ENCODE peak calls at places on chromosomes 12 and 14, in four cellular contexts. One of them, this sample, is unnamed.

GRCh38 chr14:33592298-33592697 is 358.6 kb downstream of the EGLN3 start:
- DNase-seq in C1 segment of cervical spinal cord: no peak
- DNase-seq in HTR-8/SVneo: peak
- DNase-seq in EH: peak
- DNase-seq in this sample: no peak

GRCh38 chr12:100661300-100661951 is 87.9 kb downstream of the GAS2L3 start:
- DNase-seq in EH: peak
- DNase-seq in C1 segment of cervical spinal cord: no peak
- DNase-seq in HTR-8/SVneo: no peak
- DNase-seq in this sample: no peak

GRCh38 chr12:39764944-39765560 is 145.4 kb upstream of the ABCD2 start:
- DNase-seq in C1 segment of cervical spinal cord: no peak
- DNase-seq in EH: peak
- DNase-seq in HTR-8/SVneo: no peak
- DNase-seq in this sample: peak

GRCh38 chr12:66584673-66585072 is 94.2 kb downstream of the GRIP1 start:
- DNase-seq in C1 segment of cervical spinal cord: no peak
- DNase-seq in EH: no peak
- DNase-seq in HTR-8/SVneo: peak
- DNase-seq in this sample: no peak

GRCh38 chr12:1845010-1845409 is 24.6 kb downstream of the LRTM2 start:
- DNase-seq in EH: no peak
- DNase-seq in HTR-8/SVneo: no peak
- DNase-seq in C1 segment of cervical spinal cord: no peak
- DNase-seq in this sample: no peak

GRCh38 chr12:45660330-45660729 is 69.2 kb upstream of the ARID2 start:
- DNase-seq in C1 segment of cervical spinal cord: no peak
- DNase-seq in HTR-8/SVneo: peak
- DNase-seq in EH: peak
- DNase-seq in this sample: no peak

GRCh38 chr14:105300542-105301102 is at the start of gene BRF1:
- DNase-seq in C1 segment of cervical spinal cord: peak
- DNase-seq in HTR-8/SVneo: peak
- DNase-seq in EH: peak
- DNase-seq in this sample: peak

GRCh38 chr14:105935384-105935783 is 409.0 kb downstream of the TMEM121 start:
- DNase-seq in C1 segment of cervical spinal cord: no peak
- DNase-seq in EH: no peak
- DNase-seq in HTR-8/SVneo: no peak
- DNase-seq in this sample: no peak

GRCh38 chr12:32440120-32440865 is 40.9 kb downstream of the FGD4 start:
- DNase-seq in HTR-8/SVneo: no peak
- DNase-seq in EH: no peak
- DNase-seq in C1 segment of cervical spinal cord: no peak
- DNase-seq in this sample: no peak

GRCh38 chr14:72714094-72714493 is 179.8 kb downstream of the DPF3 start:
- DNase-seq in C1 segment of cervical spinal cord: no peak
- DNase-seq in HTR-8/SVneo: no peak
- DNase-seq in EH: no peak
- DNase-seq in this sample: no peak

GRCh38 chr14:61668267-61668666 is 27.0 kb upstream of the HIF1A start:
- DNase-seq in EH: no peak
- DNase-seq in C1 segment of cervical spinal cord: no peak
- DNase-seq in HTR-8/SVneo: no peak
- DNase-seq in this sample: no peak

GRCh38 chr12:106127289-106128126 is 11.2 kb downstream of the NUAK1 start:
- DNase-seq in C1 segment of cervical spinal cord: no peak
- DNase-seq in EH: peak
- DNase-seq in HTR-8/SVneo: no peak
- DNase-seq in this sample: no peak

GRCh38 chr14:87306770-87307169 is 686.2 kb downstream of the GALC start:
- DNase-seq in HTR-8/SVneo: no peak
- DNase-seq in C1 segment of cervical spinal cord: no peak
- DNase-seq in EH: no peak
- DNase-seq in this sample: no peak

GRCh38 chr14:79641371-79641770 is 569.9 kb downstream of the DIO2 start:
- DNase-seq in EH: no peak
- DNase-seq in HTR-8/SVneo: no peak
- DNase-seq in C1 segment of cervical spinal cord: no peak
- DNase-seq in this sample: no peak

GRCh38 chr12:58310368-58310767 is 369.0 kb downstream of the ATP23 start:
- DNase-seq in C1 segment of cervical spinal cord: no peak
- DNase-seq in HTR-8/SVneo: peak
- DNase-seq in EH: peak
- DNase-seq in this sample: no peak

GRCh38 chr14:85675957-85676356 is 146.0 kb downstream of the FLRT2 start:
- DNase-seq in HTR-8/SVneo: no peak
- DNase-seq in EH: no peak
- DNase-seq in C1 segment of cervical spinal cord: no peak
- DNase-seq in this sample: no peak

GRCh38 chr12:124007810-124008570 is 35.0 kb downstream of the ZNF664 start:
- DNase-seq in C1 segment of cervical spinal cord: no peak
- DNase-seq in EH: peak
- DNase-seq in HTR-8/SVneo: no peak
- DNase-seq in this sample: no peak

GRCh38 chr12:10601860-10602259 is 11.5 kb downstream of the MAGOHB start:
- DNase-seq in EH: no peak
- DNase-seq in C1 segment of cervical spinal cord: no peak
- DNase-seq in HTR-8/SVneo: no peak
- DNase-seq in this sample: no peak

GRCh38 chr14:104281768-104282301 is 143.4 kb downstream of the KIF26A start:
- DNase-seq in HTR-8/SVneo: no peak
- DNase-seq in EH: no peak
- DNase-seq in C1 segment of cervical spinal cord: no peak
- DNase-seq in this sample: no peak

GRCh38 chr14:92173668-92174067 is 51.9 kb downstream of the CPSF2 start:
- DNase-seq in C1 segment of cervical spinal cord: no peak
- DNase-seq in HTR-8/SVneo: peak
- DNase-seq in EH: peak
- DNase-seq in this sample: no peak

GRCh38 chr12:48925218-48925871 is at the start of gene FKBP11:
- DNase-seq in C1 segment of cervical spinal cord: peak
- DNase-seq in EH: peak
- DNase-seq in HTR-8/SVneo: peak
- DNase-seq in this sample: no peak

GRCh38 chr12:82874935-82875334 is 188.2 kb downstream of the TMTC2 start:
- DNase-seq in EH: no peak
- DNase-seq in C1 segment of cervical spinal cord: no peak
- DNase-seq in HTR-8/SVneo: no peak
- DNase-seq in this sample: peak